ENCODE peak calls at places on chromosomes 6 and 20, in nine cellular contexts. H is endodermal cell, O is foreskin fibroblast, P is uterus, C is hepatocyte, T is ascending aorta, G is lung, K is A549, B is Panc1. J is an unnamed sample.

GRCh38 chr6:42007286-42007685 is 43.0 kb upstream of the TAF8 start:
- DNase-seq in G (no peak), K (no peak), H (no peak), T (no peak), C (no peak), B (no peak), O (no peak), P (no peak), J (no peak)

GRCh38 chr20:63050406-63050805 is 43.6 kb upstream of the BHLHE23 start:
- DNase-seq in P (no peak), G (no peak), C (no peak), T (no peak), B (no peak), O (no peak), K (no peak), H (no peak), J (no peak)

GRCh38 chr6:112215901-112216300 is 38.5 kb downstream of the LAMA4 start:
- DNase-seq in T (no peak), O (no peak), G (no peak), H (no peak), C (no peak), P (no peak), B (no peak), K (no peak), J (no peak)

GRCh38 chr20:36808317-36809257 is 35.0 kb upstream of the DSN1 start:
- DNase-seq in H (peak), O (peak), B (no peak), T (no peak), C (peak), G (peak), K (peak), P (peak), J (peak)

GRCh38 chr20:44070139-44070900 is 116.7 kb downstream of the JPH2 start:
- DNase-seq in P (no peak), B (no peak), C (no peak), G (no peak), K (no peak), H (peak), O (no peak), T (no peak), J (no peak)

GRCh38 chr6:69180361-69181067 is 545.4 kb downstream of the ADGRB3 start:
- DNase-seq in T (no peak), O (no peak), H (no peak), G (no peak), K (no peak), C (no peak), P (no peak), B (no peak), J (no peak)

GRCh38 chr20:1938464-1939269 is 43.5 kb downstream of the SIRPA start:
- DNase-seq in T (no peak), O (no peak), H (no peak), P (no peak), C (no peak), G (no peak), K (no peak), B (no peak), J (no peak)

GRCh38 chr20:51497542-51498467 is 44.7 kb downstream of the NFATC2 start:
- DNase-seq in T (no peak), K (no peak), O (no peak), C (no peak), H (peak), B (no peak), P (no peak), G (no peak), J (no peak)

GRCh38 chr6:23349521-23350147 is 776.4 kb upstream of the NRSN1 start:
- DNase-seq in K (peak), C (peak), O (peak), B (peak), H (no peak), G (no peak), P (no peak), T (no peak), J (no peak)

GRCh38 chr20:59831024-59831900 is 102.2 kb downstream of the SYCP2 start:
- DNase-seq in B (no peak), C (peak), H (peak), P (no peak), K (no peak), T (no peak), G (peak), O (no peak), J (no peak)

GRCh38 chr6:19811397-19812079 is 25.6 kb upstream of the ID4 start:
- DNase-seq in K (peak), G (no peak), O (no peak), P (no peak), B (no peak), H (no peak), C (peak), T (no peak), J (no peak)

GRCh38 chr6:41687501-41688175 is 47.8 kb downstream of the TFEB start:
- DNase-seq in G (no peak), C (peak), T (no peak), O (no peak), H (peak), P (no peak), B (no peak), K (no peak), J (no peak)

GRCh38 chr20:50405235-50405914 is 104.8 kb upstream of the PTPN1 start:
- DNase-seq in G (no peak), T (no peak), K (no peak), P (no peak), C (no peak), H (no peak), O (no peak), B (no peak), J (no peak)

GRCh38 chr20:19758888-19759331 is 852 bp downstream of the RIN2 start:
- DNase-seq in O (peak), C (peak), G (peak), H (peak), B (no peak), P (peak), T (no peak), K (peak), J (no peak)

GRCh38 chr6:83853178-83853967 is at the start of gene RIPPLY2:
- DNase-seq in T (no peak), C (peak), O (peak), G (no peak), P (no peak), B (no peak), H (peak), K (peak), J (no peak)

GRCh38 chr20:5835870-5836269 is 85.7 kb downstream of the SHLD1 start:
- DNase-seq in K (no peak), G (no peak), C (no peak), T (no peak), O (peak), H (no peak), P (no peak), B (no peak), J (no peak)

GRCh38 chr6:53321701-53322100 is 27.0 kb downstream of the ELOVL5 start:
- DNase-seq in T (no peak), K (no peak), B (no peak), G (no peak), P (no peak), H (no peak), O (no peak), C (no peak), J (no peak)

GRCh38 chr6:87212596-87212995 is 57.2 kb downstream of the ZNF292 start:
- DNase-seq in B (no peak), O (no peak), K (no peak), C (no peak), P (no peak), H (no peak), G (no peak), T (no peak), J (no peak)

GRCh38 chr6:160767019-160767646 is 65.1 kb downstream of the PLG start:
- DNase-seq in G (peak), O (no peak), P (peak), T (no peak), C (peak), B (no peak), H (peak), K (peak), J (no peak)

GRCh38 chr6:140907235-140907634 is 1225.5 kb upstream of the GJE1 start:
- DNase-seq in G (no peak), P (no peak), C (no peak), H (no peak), O (no peak), T (no peak), K (no peak), B (no peak), J (no peak)

GRCh38 chr20:32490942-32491763 is 94.0 kb downstream of the NOL4L start:
- DNase-seq in H (peak), K (no peak), T (no peak), B (no peak), P (no peak), G (no peak), C (no peak), O (no peak), J (no peak)

GRCh38 chr6:109690373-109690739 is 646 bp downstream of the AK9 start:
- DNase-seq in H (peak), B (no peak), C (peak), O (no peak), G (peak), T (no peak), K (peak), P (peak), J (no peak)

GRCh38 chr20:10463622-10464021 is 28.5 kb downstream of the SLX4IP start:
- DNase-seq in T (no peak), B (no peak), K (peak), O (no peak), C (no peak), H (no peak), G (no peak), P (no peak), J (no peak)

GRCh38 chr6:149864578-149865535 is 698 bp upstream of the LRP11 start:
- DNase-seq in K (peak), B (no peak), H (no peak), G (no peak), C (peak), O (peak), P (no peak), T (no peak), J (no peak)

GRCh38 chr20:634526-634925 is 18.5 kb downstream of the SRXN1 start:
- DNase-seq in K (no peak), P (no peak), T (no peak), G (no peak), C (no peak), H (no peak), B (no peak), O (no peak), J (no peak)

GRCh38 chr20:57708694-57709673 is 831 bp downstream of the PMEPA1 start:
- DNase-seq in H (no peak), B (no peak), T (no peak), G (no peak), C (peak), O (no peak), K (no peak), P (peak), J (no peak)

GRCh38 chr6:128114164-128114563 is 213.3 kb upstream of the THEMIS start:
- DNase-seq in C (no peak), P (no peak), T (no peak), O (no peak), K (no peak), H (no peak), B (no peak), G (no peak), J (no peak)

GRCh38 chr6:25354078-25354940 is 75.1 kb downstream of the CARMIL1 start:
- DNase-seq in O (no peak), G (no peak), P (no peak), C (no peak), H (no peak), K (no peak), T (no peak), B (no peak), J (no peak)

GRCh38 chr6:25350593-25350992 is 71.4 kb downstream of the CARMIL1 start:
- DNase-seq in C (no peak), K (no peak), B (no peak), P (no peak), T (no peak), O (no peak), G (no peak), H (no peak), J (no peak)

GRCh38 chr6:25351485-25351884 is 72.3 kb downstream of the CARMIL1 start:
- DNase-seq in G (no peak), K (no peak), T (no peak), C (no peak), B (no peak), H (no peak), O (no peak), P (no peak), J (no peak)

GRCh38 chr6:25352265-25352664 is 73.1 kb downstream of the CARMIL1 start:
- DNase-seq in T (no peak), H (no peak), B (no peak), O (no peak), P (no peak), C (no peak), K (no peak), G (no peak), J (no peak)
- H3K4me3 ChIP-seq in T (no peak), H (no peak), B (no peak), O (no peak), P (no peak), C (no peak), K (no peak), G (no peak), J (no peak)

GRCh38 chr20:54479138-54479906 is 3.9 kb downstream of the DOK5 start:
- DNase-seq in B (no peak), H (peak), O (no peak), G (no peak), K (peak), P (no peak), T (no peak), C (peak), J (no peak)
- TF ChIP-seq CTCF in B (peak), H (peak), O (peak), G (no peak), K (peak), P (no peak), T (no peak), C (peak), J (peak)

GRCh38 chr20:46400253-46400652 is 6.2 kb downstream of the ELMO2 start:
- DNase-seq in C (peak), T (no peak), P (peak), H (peak), O (peak), B (no peak), G (no peak), K (no peak), J (no peak)

GRCh38 chr20:46401478-46401860 is 4.9 kb downstream of the ELMO2 start:
- DNase-seq in T (no peak), H (no peak), K (no peak), B (no peak), O (no peak), P (no peak), G (no peak), C (no peak), J (no peak)

GRCh38 chr20:46402236-46402886 is 4.1 kb downstream of the ELMO2 start:
- DNase-seq in H (peak), B (no peak), G (no peak), P (no peak), T (no peak), C (no peak), K (no peak), O (no peak), J (no peak)

GRCh38 chr20:46399401-46399800 is 7.0 kb downstream of the ELMO2 start:
- DNase-seq in T (no peak), K (no peak), B (no peak), C (no peak), G (no peak), P (no peak), O (no peak), H (peak), J (no peak)

GRCh38 chr20:46400828-46401477 is 5.5 kb downstream of the ELMO2 start:
- DNase-seq in T (no peak), B (no peak), C (peak), O (peak), P (no peak), H (peak), G (no peak), K (no peak), J (no peak)
- H3K4me3 ChIP-seq in T (peak), B (no peak), C (no peak), O (peak), P (no peak), H (peak), G (no peak), K (no peak), J (no peak)

DNA sequence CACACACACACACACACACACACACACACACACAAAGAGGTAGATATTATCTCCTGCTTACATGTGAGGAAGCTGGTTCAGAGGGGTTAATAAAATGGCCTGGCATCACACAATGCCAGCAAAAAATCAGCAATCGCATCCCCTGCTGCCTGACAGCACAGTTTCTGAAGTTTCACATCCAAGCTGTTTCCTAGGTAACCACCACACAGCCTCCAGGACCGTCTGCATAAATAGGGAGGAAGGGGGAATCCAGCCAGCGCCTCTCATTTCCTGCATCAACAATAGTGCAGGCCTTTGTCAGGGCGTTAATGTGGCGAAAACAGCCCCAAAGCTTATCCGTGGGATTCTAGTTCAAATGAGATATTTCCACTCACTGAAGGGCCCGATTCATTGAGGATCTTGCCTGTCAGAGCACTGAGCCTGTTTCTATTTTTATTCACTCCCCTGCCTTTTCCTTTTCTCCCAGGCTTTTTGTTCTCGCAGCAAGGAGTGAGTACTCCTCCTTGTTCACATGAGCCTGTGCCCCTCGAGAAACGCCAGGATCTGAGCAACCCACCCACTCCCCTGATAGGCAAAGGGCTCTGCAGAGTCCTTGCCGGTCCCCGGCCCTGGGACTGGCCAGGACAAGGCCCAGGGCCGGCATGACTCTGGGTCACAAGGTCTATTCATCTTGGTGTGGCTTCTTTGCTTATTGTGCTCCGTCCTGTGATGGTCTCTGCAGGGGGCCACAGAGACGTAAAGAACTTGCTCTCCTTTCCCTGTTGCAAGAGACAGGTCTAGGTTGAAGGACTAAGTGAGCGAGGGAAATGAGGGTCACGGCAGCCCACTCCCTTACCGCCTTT is 32.7 kb downstream of the TUBB2B start:
- DNase-seq in P (no peak), K (no peak), O (no peak), G (no peak), C (no peak), B (no peak), T (no peak), H (peak), J (no peak)
- TF ChIP-seq CTCF in P (no peak), K (no peak), O (no peak), G (no peak), C (no peak), B (no peak), T (no peak), H (no peak), J (no peak)

GRCh38 chr6:17984822-17985660 is 2.4 kb downstream of the KIF13A start:
- DNase-seq in K (no peak), G (no peak), P (no peak), C (no peak), T (no peak), H (no peak), B (no peak), O (no peak), J (no peak)
- H3K4me3 ChIP-seq in K (peak), G (no peak), P (peak), C (peak), T (peak), H (peak), B (peak), O (peak), J (no peak)